ENCODE peak calls at places on chromosomes 7 and 10, in seven cellular contexts. S is IMR-90, P is neuronal stem cell, W is mesendoderm, L is mesenchymal stem cell, R is H9, D is H1. K is an unnamed sample.

GRCh38 chr7:22356855-22357310 is at the start of gene RAPGEF5:
- DNase-seq in R (peak; percentile 60), W (peak; percentile 37), S (no peak), L (no peak), D (no peak), P (peak; percentile 39), K (no peak)

GRCh38 chr10:132492323-132493035 is 45.1 kb upstream of the INPP5A start:
- DNase-seq in L (no peak), S (no peak), W (no peak), P (no peak), D (no peak), R (peak; percentile 22), K (no peak)

GRCh38 chr10:111087331-111087756 is 10.5 kb downstream of the ADRA2A start:
- DNase-seq in W (no peak), L (no peak), D (no peak), S (no peak), P (no peak), R (no peak), K (no peak)

GRCh38 chr10:113539789-113540188 is 13.1 kb upstream of the HABP2 start:
- DNase-seq in P (no peak), W (no peak), D (no peak), L (peak; percentile 32), S (peak; percentile 36), R (no peak), K (peak; percentile 42)

GRCh38 chr7:212754-213153 is 20.4 kb downstream of the FAM20C start:
- DNase-seq in P (no peak), R (no peak), D (no peak), S (no peak), L (no peak), W (no peak), K (no peak)

GRCh38 chr7:25926439-25926838 is 225.6 kb upstream of the NFE2L3 start:
- DNase-seq in P (no peak), W (no peak), S (no peak), L (no peak), R (no peak), D (no peak), K (no peak)

GRCh38 chr7:75796420-75796819 is 17.2 kb downstream of the CCL24 start:
- DNase-seq in D (no peak), S (no peak), W (no peak), L (no peak), P (no peak), R (no peak), K (no peak)

GRCh38 chr7:26489404-26489803 is 197.7 kb downstream of the SNX10 start:
- DNase-seq in R (no peak), D (no peak), L (no peak), P (no peak), W (no peak), S (no peak), K (no peak)

GRCh38 chr7:117587931-117588330 is 108.1 kb downstream of the CFTR start:
- DNase-seq in S (peak; percentile 2), W (no peak), D (no peak), P (no peak), R (no peak), L (peak; percentile 24), K (no peak)
- H3K4me2 ChIP-seq in S (no peak overlapping the region), W (no peak overlapping the region), D (no peak overlapping the region), P (no peak overlapping the region), R (no peak overlapping the region), L (no peak overlapping the region), K (no peak overlapping the region)

GRCh38 chr7:53094827-53095226 is 59.4 kb downstream of the POM121L12 start:
- DNase-seq in R (no peak), D (no peak), L (peak; percentile 73), P (no peak), S (no peak), W (no peak), K (no peak)

GRCh38 chr7:53094191-53094590 is 58.8 kb downstream of the POM121L12 start:
- DNase-seq in S (no peak), D (no peak), W (no peak), L (no peak), P (no peak), R (no peak), K (no peak)

GRCh38 chr7:53101026-53101425 is 65.6 kb downstream of the POM121L12 start:
- DNase-seq in R (no peak), D (no peak), P (no peak), S (no peak), L (no peak), W (no peak), K (peak; percentile 74)

GRCh38 chr7:53095731-53096501 is 60.5 kb downstream of the POM121L12 start:
- DNase-seq in W (no peak), R (no peak), P (no peak), S (no peak), D (no peak), L (no peak), K (no peak)
- H2AK5ac ChIP-seq in W (no peak overlapping the region), R (no peak overlapping the region), P (no peak overlapping the region), S (no peak overlapping the region), D (no peak overlapping the region), L (no peak overlapping the region), K (no peak overlapping the region)

DNA sequence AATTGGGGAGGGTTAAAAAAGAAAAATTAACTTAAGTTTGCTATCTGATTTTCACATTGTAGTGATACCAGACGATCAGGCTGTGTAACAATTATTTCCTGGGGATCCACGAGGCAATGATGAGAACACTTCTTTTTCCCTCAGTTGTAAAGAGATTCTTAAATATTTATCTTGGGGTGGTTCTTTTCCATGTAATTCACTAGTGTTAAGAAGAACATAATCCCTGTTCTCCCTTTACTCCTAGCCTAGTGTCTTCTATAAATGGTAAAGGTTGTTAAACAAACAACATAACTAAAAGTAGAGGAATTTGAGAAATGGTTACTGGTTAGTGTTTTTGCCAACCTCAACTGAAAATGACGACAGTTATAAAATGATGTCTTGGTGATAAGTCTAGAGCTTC is 1.3 kb downstream of the TBX20 start:
- DNase-seq in D (no peak), L (no peak), P (no peak), W (no peak), R (no peak), S (no peak), K (no peak)
- H3K23ac ChIP-seq in D (no peak overlapping the region), L (no peak overlapping the region), P (no peak overlapping the region), W (no peak overlapping the region), R (no peak overlapping the region), S (no peak overlapping the region), K (no peak overlapping the region)

DNA sequence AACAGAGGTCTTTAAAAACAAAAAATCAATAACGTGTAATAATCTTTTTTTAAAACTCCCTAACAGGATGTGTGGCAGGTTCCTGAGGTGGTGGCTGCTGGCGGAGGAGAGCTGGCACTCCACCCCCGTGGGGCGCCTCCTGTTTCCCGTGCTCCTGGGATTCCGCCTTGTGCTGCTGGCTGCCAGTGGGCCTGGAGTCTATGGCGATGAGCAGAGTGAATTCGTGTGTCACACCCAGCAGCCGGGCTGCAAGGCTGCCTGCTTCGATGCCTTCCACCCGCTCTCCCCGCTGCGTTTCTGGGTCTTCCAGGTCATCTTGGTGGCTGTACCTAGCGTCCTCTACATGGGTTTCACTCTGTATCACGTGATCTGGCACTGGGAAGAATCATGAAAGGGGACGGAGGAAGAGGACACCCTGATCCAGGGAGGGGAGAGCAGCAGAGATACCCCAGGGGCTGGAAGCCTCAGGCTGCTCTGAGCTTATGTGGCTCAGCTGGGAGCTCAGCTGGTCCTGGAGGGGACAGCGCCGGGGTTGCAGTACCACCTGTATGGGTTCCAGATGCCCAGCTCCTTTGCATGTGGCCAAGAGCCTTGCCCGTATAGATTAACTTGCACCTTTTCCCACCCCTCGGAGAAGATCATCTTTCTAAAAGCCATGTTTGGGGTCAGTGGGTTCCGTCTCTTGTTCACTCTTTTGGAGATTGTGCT is 16.7 kb upstream of the AZGP1 start:
- DNase-seq in P (no peak), R (no peak), L (no peak), W (no peak), S (no peak), D (no peak), K (no peak)
- H3K4me2 ChIP-seq in P (no peak overlapping the region), R (no peak overlapping the region), L (no peak overlapping the region), W (no peak overlapping the region), S (no peak overlapping the region), D (no peak overlapping the region), K (no peak overlapping the region)

GRCh38 chr7:102253973-102254370 is 32.7 kb upstream of the SH2B2 start:
- DNase-seq in S (no peak), D (no peak), P (no peak), W (no peak), R (no peak), L (no peak), K (no peak)

GRCh38 chr7:102255501-102255900 is 31.2 kb upstream of the SH2B2 start:
- DNase-seq in P (no peak), W (no peak), S (no peak), R (no peak), L (no peak), D (no peak), K (no peak)

GRCh38 chr7:102254521-102254920 is 32.1 kb upstream of the SH2B2 start:
- DNase-seq in S (no peak), R (no peak), W (no peak), P (no peak), L (no peak), D (no peak), K (no peak)

GRCh38 chr7:102258073-102258748 is 28.5 kb upstream of the SH2B2 start:
- DNase-seq in W (no peak), S (no peak), R (no peak), L (no peak), D (no peak), P (no peak), K (no peak)

DNA sequence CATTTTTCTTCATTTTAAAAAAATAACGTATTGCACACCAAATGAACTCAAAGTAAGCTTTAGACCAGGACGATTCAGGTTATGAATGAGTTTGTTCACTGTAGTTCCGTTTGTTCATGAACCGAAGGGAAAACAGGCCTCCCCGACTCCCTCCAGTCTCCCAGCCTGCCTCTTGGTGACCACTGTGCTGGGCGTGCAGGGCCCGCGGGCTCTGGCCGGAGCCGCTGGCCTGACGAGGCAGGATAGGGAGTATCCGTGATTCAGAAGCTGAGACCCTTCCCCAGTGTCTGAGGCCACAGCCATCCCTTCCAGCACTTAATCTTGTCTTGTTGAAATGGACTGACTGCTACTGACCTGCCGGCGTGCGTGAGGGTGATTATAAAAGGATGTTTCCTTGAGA is 30.8 kb upstream of the SH2B2 start:
- DNase-seq in W (no peak), D (no peak), R (no peak), L (no peak), P (no peak), S (no peak), K (no peak)
- H2AK5ac ChIP-seq in W (no peak overlapping the region), D (no peak overlapping the region), R (no peak overlapping the region), L (no peak overlapping the region), P (no peak overlapping the region), S (no peak overlapping the region), K (no peak overlapping the region)

GRCh38 chr10:32958085-32958991 is at the start of gene ITGB1:
- DNase-seq in R (peak; percentile 97), D (peak; percentile 87), W (peak; percentile 98), S (peak; percentile 95), L (peak; percentile 97), P (peak; percentile 95), K (peak; percentile 96)
- H3K23ac ChIP-seq in R (no peak within 1 kb of the TSS), D (no peak within 1 kb of the TSS), W (peak within 1 kb of the TSS; percentile 96), S (peak within 1 kb of the TSS; percentile 100), L (peak within 1 kb of the TSS; percentile 96), P (peak within 1 kb of the TSS; percentile 99), K (peak within 1 kb of the TSS; percentile 84)

DNA sequence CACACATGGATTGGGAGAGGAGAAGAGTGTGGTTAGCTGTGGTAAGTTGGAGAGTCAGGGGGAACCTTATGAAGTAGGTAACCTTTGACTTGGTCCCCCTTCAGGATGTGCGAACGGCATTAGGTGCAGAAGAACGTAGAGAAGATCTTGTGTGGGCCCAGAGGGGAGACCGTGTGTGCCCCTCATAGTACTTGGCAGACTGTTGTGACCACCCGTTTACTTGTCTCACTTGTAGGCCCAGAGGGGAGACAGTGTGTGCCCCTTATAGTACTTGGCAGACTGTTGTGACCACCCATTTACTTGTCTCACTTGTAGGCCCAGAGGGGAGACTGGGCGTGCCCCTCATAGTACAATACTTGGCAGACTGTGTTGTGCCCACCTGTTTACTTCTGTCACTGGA is 2.6 kb downstream of the GTPBP4 start:
- DNase-seq in R (no peak), L (no peak), D (no peak), P (no peak), W (no peak), S (no peak), K (no peak)
- H3K4me2 ChIP-seq in R (no peak overlapping the region), L (no peak overlapping the region), D (no peak overlapping the region), P (no peak overlapping the region), W (no peak overlapping the region), S (no peak overlapping the region), K (no peak overlapping the region)